ENCODE peak calls at places on chromosome 18, in five cellular contexts. T is adrenal gland, E is A549, L is suprapubic skin, Y is HCT116. G is an unnamed sample.

GRCh38 chr18:23871410-23871809 is 143.1 kb upstream of the TTC39C start:
- DNase-seq in Y (no peak), T (no peak), E (peak), L (no peak), G (no peak)

GRCh38 chr18:31102020-31102684 is at the start of gene DSC2:
- DNase-seq in T (peak), E (peak), Y (no peak), L (peak), G (peak)

GRCh38 chr18:45467307-45467706 is 148.0 kb upstream of the SLC14A2 start:
- DNase-seq in T (no peak), L (no peak), Y (no peak), E (no peak), G (no peak)

GRCh38 chr18:37712776-37713175 is 147.2 kb upstream of the CELF4 start:
- DNase-seq in T (no peak), Y (no peak), E (no peak), L (no peak), G (no peak)

GRCh38 chr18:23134780-23135678 is at the start of gene CABLES1:
- DNase-seq in Y (no peak), L (peak), E (peak), T (peak), G (peak)

GRCh38 chr18:68417826-68418225 is 297.1 kb downstream of the TMX3 start:
- DNase-seq in Y (no peak), T (no peak), E (no peak), L (no peak), G (no peak)

GRCh38 chr18:4468515-4468914 is 13.4 kb upstream of the DLGAP1 start:
- DNase-seq in E (no peak), T (no peak), Y (no peak), L (no peak), G (no peak)

GRCh38 chr18:74534150-74534969 is at the start of gene CNDP1:
- DNase-seq in L (no peak), T (no peak), Y (no peak), E (no peak), G (no peak)

GRCh38 chr18:26089247-26090129 is 925 bp downstream of the SS18 start:
- DNase-seq in Y (no peak), T (peak), E (peak), L (no peak), G (peak)

GRCh38 chr18:44939037-44939665 is 258.5 kb downstream of the SETBP1 start:
- DNase-seq in E (peak), L (no peak), T (no peak), Y (no peak), G (no peak)

GRCh38 chr18:61894751-61895524 is 2.1 kb upstream of the RNF152 start:
- DNase-seq in E (no peak), T (no peak), L (no peak), Y (no peak), G (no peak)

GRCh38 chr18:51195602-51196115 is 1.8 kb downstream of the MEX3C start:
- DNase-seq in L (no peak), T (peak), Y (peak), E (peak), G (no peak)

GRCh38 chr18:48398074-48398473 is 11.1 kb downstream of the ZBTB7C start:
- DNase-seq in T (no peak), E (no peak), Y (no peak), L (no peak), G (no peak)

GRCh38 chr18:45567123-45567522 is 48.2 kb upstream of the SLC14A2 start:
- DNase-seq in Y (no peak), E (peak), T (peak), L (no peak), G (no peak)

GRCh38 chr18:8657873-8658521 is 47.4 kb upstream of the MTCL1 start:
- DNase-seq in L (no peak), Y (no peak), T (no peak), E (peak), G (no peak)

GRCh38 chr18:79961527-79962291 is 2.7 kb upstream of the HSBP1L1 start:
- DNase-seq in T (no peak), L (no peak), E (no peak), Y (no peak), G (no peak)

GRCh38 chr18:76432970-76433767 is 61.9 kb downstream of the ZNF516 start:
- DNase-seq in E (no peak), Y (no peak), L (no peak), T (no peak), G (no peak)

GRCh38 chr18:53941601-53942335 is 282.7 kb downstream of the MBD2 start:
- DNase-seq in T (no peak), L (no peak), E (peak), Y (no peak), G (no peak)

GRCh38 chr18:24427484-24427883 is 1.0 kb downstream of the IMPACT start:
- DNase-seq in Y (no peak), E (peak), L (no peak), T (no peak), G (no peak)

GRCh38 chr18:63254716-63255399 is 64.7 kb downstream of the BCL2 start:
- DNase-seq in Y (no peak), L (no peak), T (no peak), E (no peak), G (no peak)

GRCh38 chr18:78330761-78331160 is 648.9 kb upstream of the SALL3 start:
- DNase-seq in T (no peak), E (no peak), Y (no peak), L (no peak), G (no peak)

GRCh38 chr18:63828120-63828519 is 52.9 kb downstream of the SERPINB7 start:
- DNase-seq in Y (no peak), T (no peak), E (no peak), L (no peak), G (no peak)

GRCh38 chr18:52433797-52434196 is 93.8 kb downstream of the DCC start:
- DNase-seq in Y (no peak), L (no peak), E (no peak), T (no peak), G (no peak)

GRCh38 chr18:42163316-42163715 is 208.3 kb downstream of the PIK3C3 start:
- DNase-seq in L (no peak), E (no peak), Y (no peak), T (no peak), G (no peak)

GRCh38 chr18:60554961-60555360 is 182.4 kb upstream of the MC4R start:
- DNase-seq in Y (no peak), E (no peak), L (no peak), T (no peak), G (no peak)

GRCh38 chr18:48727685-48728084 is 188.9 kb downstream of the CTIF start:
- DNase-seq in L (no peak), T (no peak), E (no peak), Y (no peak), G (no peak)

GRCh38 chr18:58942486-58942885 is 77.8 kb downstream of the ZNF532 start:
- DNase-seq in L (no peak), T (no peak), Y (no peak), E (peak), G (peak)

GRCh38 chr18:76805221-76805620 is 17.1 kb upstream of the ZNF236 start:
- DNase-seq in Y (no peak), E (no peak), L (no peak), T (no peak), G (no peak)

GRCh38 chr18:45464619-45465018 is 150.7 kb upstream of the SLC14A2 start:
- DNase-seq in T (no peak), E (no peak), Y (no peak), L (no peak), G (no peak)

GRCh38 chr18:48562075-48562474 is 23.2 kb downstream of the CTIF start:
- DNase-seq in Y (no peak), E (no peak), L (no peak), T (no peak), G (no peak)

GRCh38 chr18:57802166-57802868 is 798 bp downstream of the ATP8B1 start:
- DNase-seq in Y (no peak), E (no peak), T (peak), L (no peak), G (no peak)
- H3K27ac ChIP-seq in Y (peak), E (peak), T (peak), L (peak), G (peak)

DNA sequence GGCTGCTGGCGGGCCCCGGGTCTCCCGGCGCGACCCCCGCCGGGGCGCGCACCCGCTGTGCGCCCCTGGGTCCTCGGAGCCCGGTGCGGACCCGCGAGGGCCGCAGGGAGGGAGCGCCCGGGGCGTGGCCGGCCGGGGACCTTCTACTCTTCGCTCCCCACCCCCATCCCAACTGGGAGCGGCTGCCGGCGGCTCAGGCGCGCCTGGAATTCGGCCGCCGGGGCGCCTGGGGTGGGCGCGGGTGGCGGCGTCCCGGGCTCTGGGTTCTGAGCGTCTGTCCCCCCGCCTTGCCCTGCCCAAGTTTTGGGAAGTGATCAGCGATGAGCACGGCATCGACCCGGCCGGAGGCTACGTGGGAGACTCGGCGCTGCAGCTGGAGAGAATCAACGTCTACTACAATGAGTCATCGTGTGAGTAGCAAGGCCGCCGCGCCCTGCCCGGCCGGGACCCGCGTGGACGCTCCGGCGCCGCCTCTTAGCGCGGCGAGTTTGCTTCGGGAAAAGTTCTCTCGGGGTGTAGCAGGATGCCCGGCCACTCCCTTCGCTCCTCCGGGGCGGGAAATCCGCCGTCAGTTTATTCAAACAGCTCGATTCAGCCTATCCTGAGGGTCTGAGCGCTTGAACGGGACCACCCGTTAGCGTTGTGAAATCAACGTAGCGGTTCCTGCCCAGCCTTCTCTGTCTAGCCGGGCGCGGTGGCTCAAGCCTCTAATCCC is 502 bp downstream of the TUBB6 start:
- DNase-seq in T (peak), E (peak), L (peak), Y (no peak), G (peak)
- TF ChIP-seq POLR2A in T (peak), E (no peak), L (peak), Y (no peak), G (peak)

DNA sequence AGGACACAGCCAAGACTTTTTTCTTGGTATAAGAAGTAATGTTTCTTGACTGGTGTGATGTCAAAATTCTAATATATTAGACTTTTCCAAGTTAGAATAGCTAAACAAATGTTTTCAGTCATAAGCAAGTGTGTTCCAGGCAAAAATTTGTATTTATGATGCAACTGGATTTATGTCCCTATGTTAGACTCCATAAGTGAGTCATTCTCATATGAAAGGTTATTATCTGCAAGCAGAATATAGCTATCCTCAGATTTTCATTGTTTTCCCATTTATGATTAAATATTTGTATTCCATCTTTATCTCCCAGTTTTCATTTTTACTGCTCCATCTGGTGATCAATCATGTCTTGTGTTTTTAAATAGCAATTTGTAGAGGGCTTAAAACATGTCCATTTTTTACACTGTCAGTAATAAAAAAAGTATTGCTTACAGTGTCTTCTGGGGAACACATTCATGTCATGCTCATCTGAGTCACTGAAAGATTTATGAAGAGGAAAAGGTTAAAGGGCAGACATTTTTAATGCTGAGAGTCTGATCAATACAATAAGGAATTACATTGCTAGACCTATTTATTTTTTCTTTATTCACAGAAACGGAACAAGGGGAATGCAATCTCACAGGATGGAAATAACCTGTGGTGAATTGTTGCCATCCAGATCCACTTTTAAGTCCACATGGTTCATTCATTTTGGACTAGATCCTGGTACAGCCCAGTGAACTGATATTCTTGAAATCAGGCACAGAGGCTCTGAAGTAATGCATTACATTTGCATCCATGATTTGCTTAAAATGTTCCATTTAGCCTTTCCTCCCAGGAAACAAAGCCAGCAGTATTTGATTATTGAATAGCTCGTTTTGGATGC is 995.5 kb upstream of the CDH2 start:
- DNase-seq in T (no peak), L (no peak), Y (no peak), E (no peak), G (no peak)
- H3K27ac ChIP-seq in T (no peak), L (peak), Y (no peak), E (peak), G (no peak)

GRCh38 chr18:10748641-10749040 is 222.8 kb downstream of the NAPG start:
- DNase-seq in E (no peak), T (no peak), Y (no peak), L (no peak), G (no peak)

GRCh38 chr18:10750386-10751035 is 224.7 kb downstream of the NAPG start:
- DNase-seq in L (no peak), T (no peak), E (peak), Y (no peak), G (no peak)

GRCh38 chr18:10745232-10745631 is 219.4 kb downstream of the NAPG start:
- DNase-seq in L (no peak), T (no peak), Y (no peak), E (no peak), G (no peak)

GRCh38 chr18:10744653-10745052 is 218.8 kb downstream of the NAPG start:
- DNase-seq in E (no peak), Y (no peak), L (no peak), T (no peak), G (no peak)

DNA sequence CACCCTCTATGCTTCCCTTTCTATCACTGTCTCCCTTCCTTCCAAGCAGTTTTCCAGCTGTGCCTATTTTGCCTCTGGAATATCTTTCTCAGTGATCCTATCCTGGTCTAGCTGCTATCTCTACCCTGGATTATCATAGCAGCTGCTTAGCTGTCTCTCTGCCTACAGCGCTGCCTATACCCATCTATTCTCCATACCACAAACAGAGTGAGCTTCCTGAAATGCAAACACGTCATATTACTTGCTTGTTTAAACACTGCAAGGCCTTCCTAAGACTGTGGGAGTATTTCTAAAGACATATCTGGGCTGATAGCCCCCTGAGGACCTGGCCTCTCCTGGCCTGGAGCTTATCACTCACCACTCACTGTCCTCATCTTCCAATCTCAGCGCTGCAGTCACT is 220.1 kb downstream of the NAPG start:
- DNase-seq in E (no peak), Y (no peak), L (no peak), T (no peak), G (no peak)
- TF ChIP-seq POLR2A in E (no peak), Y (no peak), L (no peak), T (no peak), G (no peak)

GRCh38 chr18:46894124-46894523 is 23.2 kb downstream of the PIAS2 start:
- DNase-seq in Y (no peak), L (no peak), T (no peak), E (no peak), G (no peak)

GRCh38 chr18:46903406-46903805 is 13.9 kb downstream of the PIAS2 start:
- DNase-seq in Y (no peak), T (no peak), E (no peak), L (no peak), G (no peak)

GRCh38 chr18:46899274-46899948 is 17.9 kb downstream of the PIAS2 start:
- DNase-seq in E (no peak), Y (no peak), T (no peak), L (no peak), G (no peak)
- H3K27ac ChIP-seq in E (no peak), Y (no peak), T (no peak), L (no peak), G (no peak)

GRCh38 chr18:35458677-35459441 is 38.9 kb downstream of the INO80C start:
- DNase-seq in E (peak), T (peak), Y (peak), L (peak), G (peak)
- TF ChIP-seq POLR2A in E (no peak), T (peak), Y (no peak), L (no peak), G (no peak)

GRCh38 chr18:711693-712400 is 583 bp downstream of the ENOSF1 start:
- DNase-seq in Y (peak), E (peak), L (peak), T (peak), G (peak)
- H3K27ac ChIP-seq in Y (peak), E (peak), L (peak), T (peak), G (peak)

GRCh38 chr18:21742323-21742687 is 1.7 kb downstream of the MIB1 start:
- DNase-seq in T (peak), E (no peak), Y (no peak), L (no peak), G (no peak)

GRCh38 chr18:21739604-21740473 is 753 bp upstream of the MIB1 start:
- DNase-seq in L (no peak), T (peak), Y (no peak), E (no peak), G (no peak)

GRCh38 chr18:21741511-21742322 is 1.1 kb downstream of the MIB1 start:
- DNase-seq in T (peak), Y (no peak), E (peak), L (peak), G (peak)

GRCh38 chr18:21740474-21740723 is 193 bp upstream of the MIB1 start:
- DNase-seq in Y (no peak), E (peak), L (no peak), T (peak), G (peak)

GRCh38 chr18:21740724-21741510 is at the start of gene MIB1:
- DNase-seq in Y (peak), E (no peak), L (peak), T (no peak), G (peak)
- TF ChIP-seq POLR2A in Y (peak), E (peak), L (no peak), T (peak), G (peak)